ENCODE peak calls at places on chromosomes 16 and 17, in eight cellular contexts. E is heart right ventricle; Y is activated T-helper 1 cell treated with Interleukin-2 at 50 U/mL for 16 hours; V is stimulated activated naive CD8-positive, alpha-beta T cell treated with anti-CD3 and anti-CD28 coated beads, Interleukin-15, amount 100 ng/mL, for 72 hours; X is GM18507; D is right cardiac atrium; R is ascending aorta; K is colonic mucosa. P is an unnamed sample.

GRCh38 chr17:77375108-77375507 is 234.3 kb downstream of the SEC14L1 start:
- DNase-seq in K (no peak), Y (no peak), X (no peak), R (no peak), E (no peak), V (no peak), D (no peak), P (no peak)

GRCh38 chr17:7673239-7673638 is 14.1 kb downstream of the TP53 start:
- DNase-seq in Y (no peak), K (peak), R (no peak), X (no peak), E (no peak), V (peak), D (no peak), P (no peak)

GRCh38 chr17:76075364-76076099 is 951 bp downstream of the GALR2 start:
- DNase-seq in D (peak), V (no peak), E (no peak), R (no peak), K (no peak), X (no peak), Y (no peak), P (no peak)

GRCh38 chr17:38667099-38667786 is 7.5 kb downstream of the EPOP start:
- DNase-seq in R (no peak), E (peak), K (peak), X (no peak), V (peak), Y (peak), D (peak), P (peak)

GRCh38 chr16:16850274-16850673 is 471.3 kb downstream of the NPIPA7 start:
- DNase-seq in Y (no peak), K (no peak), E (no peak), R (no peak), D (no peak), V (no peak), X (no peak), P (no peak)

GRCh38 chr17:75155191-75155601 is 884 bp upstream of the JPT1 start:
- DNase-seq in V (no peak), X (no peak), E (no peak), R (no peak), K (no peak), Y (no peak), D (no peak), P (no peak)

GRCh38 chr16:53123753-53124152 is 69.0 kb downstream of the CHD9 start:
- DNase-seq in Y (no peak), D (no peak), R (no peak), V (no peak), X (no peak), K (no peak), E (no peak), P (no peak)

GRCh38 chr17:76585048-76585648 is 512 bp downstream of the ST6GALNAC2 start:
- DNase-seq in K (peak), Y (no peak), V (peak), E (peak), D (peak), R (no peak), X (no peak), P (no peak)

GRCh38 chr17:74408830-74409229 is 23.1 kb upstream of the GPRC5C start:
- DNase-seq in X (no peak), D (no peak), V (no peak), R (no peak), K (no peak), E (no peak), Y (no peak), P (no peak)

GRCh38 chr16:57446530-57447141 is 549 bp downstream of the CIAPIN1 start:
- DNase-seq in E (no peak), X (no peak), V (peak), D (peak), Y (peak), K (peak), R (no peak), P (peak)

GRCh38 chr17:67215991-67216421 is 29.0 kb downstream of the HELZ start:
- DNase-seq in X (no peak), R (no peak), E (no peak), K (no peak), D (no peak), Y (no peak), V (no peak), P (no peak)

GRCh38 chr16:67718668-67719047 is 458 bp downstream of the GFOD2 start:
- DNase-seq in R (no peak), V (peak), Y (no peak), E (no peak), D (no peak), X (no peak), K (peak), P (no peak)

GRCh38 chr17:62703269-62703775 is 75.9 kb downstream of the MRC2 start:
- DNase-seq in K (no peak), R (peak), Y (no peak), D (peak), X (no peak), E (no peak), V (peak), P (peak)

GRCh38 chr17:79001190-79002020 is 8.2 kb downstream of the CANT1 start:
- DNase-seq in R (no peak), Y (no peak), X (no peak), E (no peak), K (peak), D (peak), V (no peak), P (no peak)

P was measured in MG63.